ENCODE peak calls at places on chromosomes 16 and 17, in ten cellular contexts. One of them, this sample, is unnamed.

GRCh38 chr16:66539628-66540469 is 10.1 kb downstream of the TK2 start:
- DNase-seq in aorta: no peak
- DNase-seq in spleen: no peak
- DNase-seq in A549: no peak
- DNase-seq in thoracic aorta: no peak
- DNase-seq in lower lobe of right lung: no peak
- DNase-seq in esophagus muscularis mucosa: no peak
- DNase-seq in neural progenitor cell: no peak
- DNase-seq in effector memory CD4-positive, alpha-beta T cell: no peak
- DNase-seq in cardiac muscle cell: no peak
- DNase-seq in this sample: no peak

GRCh38 chr16:88941933-88942909 is 34.8 kb downstream of the CBFA2T3 start:
- DNase-seq in aorta: peak; percentile 66
- DNase-seq in spleen: peak; percentile 94
- DNase-seq in A549: peak; percentile 29
- DNase-seq in thoracic aorta: no peak
- DNase-seq in lower lobe of right lung: peak; percentile 76
- DNase-seq in esophagus muscularis mucosa: no peak
- DNase-seq in neural progenitor cell: peak; percentile 82
- DNase-seq in effector memory CD4-positive, alpha-beta T cell: peak; percentile 15
- DNase-seq in cardiac muscle cell: peak; percentile 25
- DNase-seq in this sample: peak; percentile 71

GRCh38 chr17:80261159-80261894 is 675 bp downstream of the RNF213 start:
- DNase-seq in aorta: peak; percentile 74
- DNase-seq in spleen: peak; percentile 94
- DNase-seq in A549: peak; percentile 85
- DNase-seq in thoracic aorta: no peak
- DNase-seq in lower lobe of right lung: peak; percentile 71
- DNase-seq in esophagus muscularis mucosa: peak; percentile 94
- DNase-seq in neural progenitor cell: peak; percentile 82
- DNase-seq in effector memory CD4-positive, alpha-beta T cell: peak; percentile 62
- DNase-seq in cardiac muscle cell: peak; percentile 64
- DNase-seq in this sample: peak; percentile 92

GRCh38 chr17:34503804-34504203 is 75.6 kb upstream of the TMEM132E start:
- DNase-seq in aorta: peak; percentile 73
- DNase-seq in spleen: no peak
- DNase-seq in A549: no peak
- DNase-seq in thoracic aorta: no peak
- DNase-seq in lower lobe of right lung: peak; percentile 64
- DNase-seq in esophagus muscularis mucosa: no peak
- DNase-seq in neural progenitor cell: peak; percentile 16
- DNase-seq in effector memory CD4-positive, alpha-beta T cell: no peak
- DNase-seq in cardiac muscle cell: peak; percentile 23
- DNase-seq in this sample: no peak

GRCh38 chr17:52271781-52272180 is 113.3 kb upstream of the CA10 start:
- DNase-seq in aorta: no peak
- DNase-seq in spleen: no peak
- DNase-seq in A549: no peak
- DNase-seq in thoracic aorta: no peak
- DNase-seq in lower lobe of right lung: no peak
- DNase-seq in esophagus muscularis mucosa: no peak
- DNase-seq in neural progenitor cell: no peak
- DNase-seq in effector memory CD4-positive, alpha-beta T cell: no peak
- DNase-seq in cardiac muscle cell: no peak
- DNase-seq in this sample: no peak

GRCh38 chr16:262121-262745 is 13.5 kb downstream of the RGS11 start:
- DNase-seq in aorta: no peak
- DNase-seq in spleen: no peak
- DNase-seq in A549: no peak
- DNase-seq in thoracic aorta: no peak
- DNase-seq in lower lobe of right lung: no peak
- DNase-seq in esophagus muscularis mucosa: no peak
- DNase-seq in neural progenitor cell: no peak
- DNase-seq in effector memory CD4-positive, alpha-beta T cell: no peak
- DNase-seq in cardiac muscle cell: no peak
- DNase-seq in this sample: no peak

GRCh38 chr16:1437606-1438005 is 6.7 kb downstream of the PERCC1 start:
- DNase-seq in aorta: no peak
- DNase-seq in spleen: no peak
- DNase-seq in A549: no peak
- DNase-seq in thoracic aorta: no peak
- DNase-seq in lower lobe of right lung: no peak
- DNase-seq in esophagus muscularis mucosa: no peak
- DNase-seq in neural progenitor cell: no peak
- DNase-seq in effector memory CD4-positive, alpha-beta T cell: no peak
- DNase-seq in cardiac muscle cell: no peak
- DNase-seq in this sample: no peak

GRCh38 chr17:73109603-73110002 is 17.1 kb upstream of the SLC39A11 start:
- DNase-seq in aorta: no peak
- DNase-seq in spleen: no peak
- DNase-seq in A549: no peak
- DNase-seq in thoracic aorta: no peak
- DNase-seq in lower lobe of right lung: no peak
- DNase-seq in esophagus muscularis mucosa: no peak
- DNase-seq in neural progenitor cell: no peak
- DNase-seq in effector memory CD4-positive, alpha-beta T cell: no peak
- DNase-seq in cardiac muscle cell: no peak
- DNase-seq in this sample: no peak

GRCh38 chr16:54657058-54657708 is 273.5 kb upstream of the IRX5 start:
- DNase-seq in aorta: peak; percentile 45
- DNase-seq in spleen: no peak
- DNase-seq in A549: peak; percentile 74
- DNase-seq in thoracic aorta: peak; percentile 9
- DNase-seq in lower lobe of right lung: no peak
- DNase-seq in esophagus muscularis mucosa: no peak
- DNase-seq in neural progenitor cell: no peak
- DNase-seq in effector memory CD4-positive, alpha-beta T cell: no peak
- DNase-seq in cardiac muscle cell: peak; percentile 27
- DNase-seq in this sample: peak; percentile 26

GRCh38 chr16:874366-875181 is 74.0 kb upstream of the GNG13 start:
- DNase-seq in aorta: peak; percentile 41
- DNase-seq in spleen: no peak
- DNase-seq in A549: no peak
- DNase-seq in thoracic aorta: no peak
- DNase-seq in lower lobe of right lung: peak; percentile 38
- DNase-seq in esophagus muscularis mucosa: no peak
- DNase-seq in neural progenitor cell: no peak
- DNase-seq in effector memory CD4-positive, alpha-beta T cell: no peak
- DNase-seq in cardiac muscle cell: no peak
- DNase-seq in this sample: no peak

DNA sequence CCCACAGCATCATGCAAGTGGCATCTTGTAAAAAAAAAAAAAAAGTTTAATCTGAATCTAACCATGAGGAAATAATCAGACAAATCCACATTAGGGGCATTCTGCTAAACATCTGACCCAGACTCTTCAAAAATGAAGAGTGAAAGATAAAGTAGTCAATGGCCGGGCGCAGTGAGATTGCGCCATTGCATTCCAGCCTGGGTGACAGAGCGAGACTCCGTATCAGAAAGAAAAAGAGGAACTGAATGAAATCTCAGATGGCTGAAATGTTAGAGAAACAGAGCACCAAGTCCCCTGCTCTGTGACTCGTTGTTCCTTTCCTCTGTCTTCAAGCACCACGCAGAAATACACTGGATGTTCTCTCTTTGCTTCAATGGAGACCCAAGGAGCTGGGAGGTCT is 12.7 kb upstream of the RNF135 start:
- DNase-seq in aorta: no peak
- DNase-seq in spleen: no peak
- DNase-seq in A549: no peak
- DNase-seq in thoracic aorta: no peak
- DNase-seq in lower lobe of right lung: peak; percentile 70
- DNase-seq in esophagus muscularis mucosa: no peak
- DNase-seq in neural progenitor cell: no peak
- DNase-seq in effector memory CD4-positive, alpha-beta T cell: no peak
- DNase-seq in cardiac muscle cell: peak; percentile 43
- DNase-seq in this sample: no peak
- H3K27ac ChIP-seq in aorta: no peak overlapping the region
- H3K27ac ChIP-seq in spleen: peak overlapping the region; percentile 83
- H3K27ac ChIP-seq in A549: no peak overlapping the region
- H3K27ac ChIP-seq in thoracic aorta: no peak overlapping the region
- H3K27ac ChIP-seq in lower lobe of right lung: peak overlapping the region; percentile 76
- H3K27ac ChIP-seq in esophagus muscularis mucosa: no peak overlapping the region
- H3K27ac ChIP-seq in neural progenitor cell: no peak overlapping the region
- H3K27ac ChIP-seq in effector memory CD4-positive, alpha-beta T cell: no peak overlapping the region
- H3K27ac ChIP-seq in cardiac muscle cell: no peak overlapping the region
- H3K27ac ChIP-seq in this sample: no peak overlapping the region

GRCh38 chr16:27335349-27336052 is 21.7 kb downstream of the IL4R start:
- DNase-seq in aorta: no peak
- DNase-seq in spleen: no peak
- DNase-seq in A549: no peak
- DNase-seq in thoracic aorta: no peak
- DNase-seq in lower lobe of right lung: no peak
- DNase-seq in esophagus muscularis mucosa: no peak
- DNase-seq in neural progenitor cell: no peak
- DNase-seq in effector memory CD4-positive, alpha-beta T cell: no peak
- DNase-seq in cardiac muscle cell: no peak
- DNase-seq in this sample: no peak

GRCh38 chr16:27333549-27333948 is 19.8 kb downstream of the IL4R start:
- DNase-seq in aorta: peak; percentile 6
- DNase-seq in spleen: peak; percentile 16
- DNase-seq in A549: no peak
- DNase-seq in thoracic aorta: no peak
- DNase-seq in lower lobe of right lung: no peak
- DNase-seq in esophagus muscularis mucosa: no peak
- DNase-seq in neural progenitor cell: no peak
- DNase-seq in effector memory CD4-positive, alpha-beta T cell: no peak
- DNase-seq in cardiac muscle cell: no peak
- DNase-seq in this sample: no peak

GRCh38 chr16:27334192-27334764 is 20.5 kb downstream of the IL4R start:
- DNase-seq in aorta: no peak
- DNase-seq in spleen: no peak
- DNase-seq in A549: no peak
- DNase-seq in thoracic aorta: no peak
- DNase-seq in lower lobe of right lung: no peak
- DNase-seq in esophagus muscularis mucosa: no peak
- DNase-seq in neural progenitor cell: no peak
- DNase-seq in effector memory CD4-positive, alpha-beta T cell: no peak
- DNase-seq in cardiac muscle cell: no peak
- DNase-seq in this sample: no peak

GRCh38 chr16:27333104-27333503 is 19.3 kb downstream of the IL4R start:
- DNase-seq in aorta: no peak
- DNase-seq in spleen: peak; percentile 15
- DNase-seq in A549: no peak
- DNase-seq in thoracic aorta: no peak
- DNase-seq in lower lobe of right lung: no peak
- DNase-seq in esophagus muscularis mucosa: no peak
- DNase-seq in neural progenitor cell: no peak
- DNase-seq in effector memory CD4-positive, alpha-beta T cell: no peak
- DNase-seq in cardiac muscle cell: no peak
- DNase-seq in this sample: no peak

GRCh38 chr16:27334874-27335273 is 21.1 kb downstream of the IL4R start:
- DNase-seq in aorta: no peak
- DNase-seq in spleen: no peak
- DNase-seq in A549: no peak
- DNase-seq in thoracic aorta: no peak
- DNase-seq in lower lobe of right lung: no peak
- DNase-seq in esophagus muscularis mucosa: no peak
- DNase-seq in neural progenitor cell: no peak
- DNase-seq in effector memory CD4-positive, alpha-beta T cell: no peak
- DNase-seq in cardiac muscle cell: no peak
- DNase-seq in this sample: peak; percentile 70
- H3K4me3 ChIP-seq in aorta: no peak overlapping the region
- H3K4me3 ChIP-seq in spleen: no peak overlapping the region
- H3K4me3 ChIP-seq in A549: no peak overlapping the region
- H3K4me3 ChIP-seq in thoracic aorta: no peak overlapping the region
- H3K4me3 ChIP-seq in lower lobe of right lung: no peak overlapping the region
- H3K4me3 ChIP-seq in esophagus muscularis mucosa: peak overlapping the region; percentile 39
- H3K4me3 ChIP-seq in neural progenitor cell: no peak overlapping the region
- H3K4me3 ChIP-seq in effector memory CD4-positive, alpha-beta T cell: no peak overlapping the region
- H3K4me3 ChIP-seq in cardiac muscle cell: no peak overlapping the region
- H3K4me3 ChIP-seq in this sample: no peak overlapping the region

GRCh38 chr17:82489117-82489516 is 30.4 kb upstream of the FOXK2 start:
- DNase-seq in aorta: peak; percentile 92
- DNase-seq in spleen: no peak
- DNase-seq in A549: no peak
- DNase-seq in thoracic aorta: peak; percentile 79
- DNase-seq in lower lobe of right lung: no peak
- DNase-seq in esophagus muscularis mucosa: no peak
- DNase-seq in neural progenitor cell: no peak
- DNase-seq in effector memory CD4-positive, alpha-beta T cell: no peak
- DNase-seq in cardiac muscle cell: peak; percentile 36
- DNase-seq in this sample: no peak
- H3K27ac ChIP-seq in aorta: peak overlapping the region; percentile 99
- H3K27ac ChIP-seq in spleen: no peak overlapping the region
- H3K27ac ChIP-seq in A549: no peak overlapping the region
- H3K27ac ChIP-seq in thoracic aorta: peak overlapping the region; percentile 97
- H3K27ac ChIP-seq in lower lobe of right lung: no peak overlapping the region
- H3K27ac ChIP-seq in esophagus muscularis mucosa: peak overlapping the region; percentile 72
- H3K27ac ChIP-seq in neural progenitor cell: no peak overlapping the region
- H3K27ac ChIP-seq in effector memory CD4-positive, alpha-beta T cell: no peak overlapping the region
- H3K27ac ChIP-seq in cardiac muscle cell: peak overlapping the region; percentile 48
- H3K27ac ChIP-seq in this sample: no peak overlapping the region

GRCh38 chr17:50950002-50950877 is 84.1 kb upstream of the TOB1 start:
- DNase-seq in aorta: peak; percentile 89
- DNase-seq in spleen: peak; percentile 92
- DNase-seq in A549: peak; percentile 95
- DNase-seq in thoracic aorta: peak; percentile 56
- DNase-seq in lower lobe of right lung: peak; percentile 83
- DNase-seq in esophagus muscularis mucosa: peak; percentile 96
- DNase-seq in neural progenitor cell: peak; percentile 69
- DNase-seq in effector memory CD4-positive, alpha-beta T cell: peak; percentile 34
- DNase-seq in cardiac muscle cell: peak; percentile 78
- DNase-seq in this sample: peak; percentile 48

GRCh38 chr17:50949128-50950001 is 83.2 kb upstream of the TOB1 start:
- DNase-seq in aorta: peak; percentile 41
- DNase-seq in spleen: no peak
- DNase-seq in A549: no peak
- DNase-seq in thoracic aorta: no peak
- DNase-seq in lower lobe of right lung: no peak
- DNase-seq in esophagus muscularis mucosa: no peak
- DNase-seq in neural progenitor cell: no peak
- DNase-seq in effector memory CD4-positive, alpha-beta T cell: no peak
- DNase-seq in cardiac muscle cell: no peak
- DNase-seq in this sample: no peak

GRCh38 chr17:50947844-50948514 is 81.8 kb upstream of the TOB1 start:
- DNase-seq in aorta: peak; percentile 75
- DNase-seq in spleen: peak; percentile 81
- DNase-seq in A549: peak; percentile 89
- DNase-seq in thoracic aorta: no peak
- DNase-seq in lower lobe of right lung: peak; percentile 87
- DNase-seq in esophagus muscularis mucosa: no peak
- DNase-seq in neural progenitor cell: no peak
- DNase-seq in effector memory CD4-positive, alpha-beta T cell: no peak
- DNase-seq in cardiac muscle cell: no peak
- DNase-seq in this sample: no peak

GRCh38 chr17:50946891-50947843 is 81.0 kb upstream of the TOB1 start:
- DNase-seq in aorta: peak; percentile 42
- DNase-seq in spleen: no peak
- DNase-seq in A549: peak; percentile 62
- DNase-seq in thoracic aorta: no peak
- DNase-seq in lower lobe of right lung: no peak
- DNase-seq in esophagus muscularis mucosa: no peak
- DNase-seq in neural progenitor cell: no peak
- DNase-seq in effector memory CD4-positive, alpha-beta T cell: no peak
- DNase-seq in cardiac muscle cell: no peak
- DNase-seq in this sample: no peak

DNA sequence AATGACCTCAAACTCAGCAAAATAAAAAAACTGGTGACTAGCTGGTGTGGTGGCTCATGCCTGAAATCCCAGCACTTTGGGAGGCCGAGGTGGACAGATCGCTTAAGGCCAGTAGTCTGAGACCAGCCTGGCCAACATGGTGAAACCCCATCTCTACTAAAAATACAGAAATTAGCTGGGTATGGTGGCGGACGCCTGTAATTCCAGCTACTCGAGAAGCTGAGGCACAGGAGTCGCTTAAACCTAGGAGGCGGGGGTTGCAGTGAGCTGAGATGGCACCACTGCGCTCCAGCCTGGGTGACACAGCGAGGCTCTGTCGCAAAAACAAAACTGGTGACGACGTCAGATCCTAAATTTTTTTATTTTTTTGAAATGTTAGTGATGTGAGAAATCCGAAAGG is 82.6 kb upstream of the TOB1 start:
- DNase-seq in aorta: peak; percentile 29
- DNase-seq in spleen: no peak
- DNase-seq in A549: no peak
- DNase-seq in thoracic aorta: no peak
- DNase-seq in lower lobe of right lung: no peak
- DNase-seq in esophagus muscularis mucosa: no peak
- DNase-seq in neural progenitor cell: no peak
- DNase-seq in effector memory CD4-positive, alpha-beta T cell: no peak
- DNase-seq in cardiac muscle cell: no peak
- DNase-seq in this sample: no peak
- H3K4me3 ChIP-seq in aorta: no peak overlapping the region
- H3K4me3 ChIP-seq in spleen: no peak overlapping the region
- H3K4me3 ChIP-seq in A549: no peak overlapping the region
- H3K4me3 ChIP-seq in thoracic aorta: no peak overlapping the region
- H3K4me3 ChIP-seq in lower lobe of right lung: no peak overlapping the region
- H3K4me3 ChIP-seq in esophagus muscularis mucosa: no peak overlapping the region
- H3K4me3 ChIP-seq in neural progenitor cell: no peak overlapping the region
- H3K4me3 ChIP-seq in effector memory CD4-positive, alpha-beta T cell: no peak overlapping the region
- H3K4me3 ChIP-seq in cardiac muscle cell: no peak overlapping the region
- H3K4me3 ChIP-seq in this sample: no peak overlapping the region